ENCODE peak calls at places on chromosomes 12 and 14, in four cellular contexts. Z, L, X and V are unnamed samples.

GRCh38 chr12:12872934-12873275 is 18.5 kb upstream of the GPRC5A start:
- DNase-seq in Z (peak; percentile 84), L (no peak), X (no peak), V (no peak)

GRCh38 chr12:104411826-104412626 is 44.7 kb upstream of the CHST11 start:
- DNase-seq in Z (no peak), L (peak; percentile 43), X (no peak), V (no peak)

GRCh38 chr14:105315211-105315721 is 718 bp downstream of the PACS2 start:
- DNase-seq in Z (peak; percentile 27), L (no peak), X (peak; percentile 41), V (no peak)

GRCh38 chr12:106142591-106143261 is 4.0 kb upstream of the NUAK1 start:
- DNase-seq in Z (no peak), L (no peak), X (no peak), V (no peak)

GRCh38 chr12:108842364-108842763 is 15.0 kb downstream of the SSH1 start:
- DNase-seq in Z (no peak), L (no peak), X (no peak), V (no peak)

GRCh38 chr14:31945074-31945613 is 132.0 kb upstream of the ARHGAP5 start:
- DNase-seq in Z (no peak), L (no peak), X (peak; percentile 60), V (no peak)

GRCh38 chr12:123150273-123150803 is 552 bp downstream of the PITPNM2 start:
- DNase-seq in Z (no peak), L (peak; percentile 80), X (no peak), V (no peak)

GRCh38 chr14:73811164-73811503 is 40.5 kb upstream of the PTGR2 start:
- DNase-seq in Z (no peak), L (no peak), X (no peak), V (no peak)

GRCh38 chr12:96811083-96811482 is 96.0 kb upstream of the NEDD1 start:
- DNase-seq in Z (no peak), L (no peak), X (peak; percentile 46), V (peak; percentile 8)

GRCh38 chr12:90896164-90896563 is 58.8 kb downstream of the CCER1 start:
- DNase-seq in Z (peak; percentile 18), L (no peak), X (no peak), V (no peak)

GRCh38 chr12:81859521-81859920 is 100.4 kb upstream of the PPFIA2 start:
- DNase-seq in Z (no peak), L (no peak), X (no peak), V (no peak)

GRCh38 chr12:2925322-2925995 is 33.7 kb upstream of the TEAD4 start:
- DNase-seq in Z (no peak), L (no peak), X (no peak), V (no peak)

GRCh38 chr12:47876404-47876960 is 28.3 kb downstream of the VDR start:
- DNase-seq in Z (no peak), L (no peak), X (no peak), V (no peak)

GRCh38 chr12:32437095-32437515 is 37.7 kb downstream of the FGD4 start:
- DNase-seq in Z (peak; percentile 32), L (no peak), X (peak; percentile 90), V (peak; percentile 80)

GRCh38 chr14:43687866-43688265 is 819.2 kb downstream of the FSCB start:
- DNase-seq in Z (no peak), L (no peak), X (no peak), V (no peak)

DNA sequence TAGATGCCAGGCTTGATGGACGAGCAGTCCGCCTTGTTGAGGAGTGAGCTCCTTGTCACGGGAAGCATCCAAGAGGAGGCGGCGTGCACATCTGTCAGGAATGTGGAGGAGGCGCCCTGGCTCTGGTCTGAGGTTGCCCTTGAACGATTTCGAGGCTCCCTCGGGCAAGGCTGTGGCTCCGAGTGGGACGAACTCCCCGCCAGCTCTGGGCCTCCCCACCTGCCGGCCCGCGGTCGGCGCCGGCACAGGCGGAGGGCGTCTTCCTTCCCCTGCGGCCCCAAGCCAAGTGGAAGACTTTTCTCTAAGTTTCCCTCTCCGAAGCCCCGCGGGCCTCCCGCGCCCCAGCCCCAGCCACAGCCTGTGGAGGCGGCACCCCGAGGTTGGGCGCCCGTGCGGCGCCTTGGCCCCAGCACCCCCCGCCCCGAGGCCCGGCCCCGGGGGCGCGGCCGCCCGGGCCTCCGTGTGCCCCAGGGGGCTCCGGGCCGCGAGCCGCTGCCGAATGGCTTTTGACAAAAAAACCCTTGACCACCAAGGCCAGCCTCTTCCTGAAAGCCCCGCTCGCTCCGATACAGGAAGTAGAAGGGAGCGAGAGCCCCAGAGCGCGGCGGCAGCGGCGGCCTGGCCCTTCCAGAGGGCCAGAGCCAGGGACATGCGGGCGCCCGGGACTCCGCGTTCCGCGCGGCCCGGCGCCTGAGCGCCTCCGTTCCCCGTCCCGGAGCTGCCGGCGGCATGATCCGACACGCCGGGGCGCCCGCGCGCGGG is at the start of gene RIN3:
- DNase-seq in Z (no peak), L (no peak), X (peak; percentile 38), V (no peak)
- TF ChIP-seq SIN3A in Z (no peak), L (no peak), X (no peak), V (no peak)

DNA sequence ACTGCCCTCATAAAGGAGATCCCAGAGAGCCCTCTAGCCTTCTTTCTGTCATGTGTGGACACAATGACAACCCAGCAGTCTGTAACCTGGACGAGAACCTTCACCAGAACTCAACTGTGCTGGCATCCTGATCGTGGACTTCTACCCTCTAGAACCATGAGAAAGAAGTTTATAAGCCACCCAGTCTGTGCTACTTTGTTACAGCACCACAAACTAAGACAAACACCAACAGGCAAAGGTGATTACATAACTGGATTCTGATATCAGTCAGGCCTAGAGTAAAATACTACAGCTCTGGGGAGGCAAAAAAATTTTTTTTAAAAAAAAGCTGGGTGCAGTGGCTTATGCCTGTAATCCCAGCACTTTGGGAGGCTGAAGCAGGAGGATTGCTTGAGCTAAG is 18.5 kb downstream of the TM7SF3 start:
- DNase-seq in Z (no peak), L (no peak), X (no peak), V (no peak)
- H3K27ac ChIP-seq in Z (no peak overlapping the region), L (no peak overlapping the region), X (no peak overlapping the region), V (no peak overlapping the region)

GRCh38 chr12:116590561-116590960 is 31.4 kb downstream of the MAP1LC3B2 start:
- DNase-seq in Z (no peak), L (no peak), X (peak; percentile 15), V (no peak)

GRCh38 chr12:116592731-116593130 is 33.5 kb downstream of the MAP1LC3B2 start:
- DNase-seq in Z (no peak), L (no peak), X (no peak), V (no peak)

GRCh38 chr12:116591608-116592115 is 32.5 kb downstream of the MAP1LC3B2 start:
- DNase-seq in Z (no peak), L (no peak), X (no peak), V (no peak)

GRCh38 chr12:116594325-116595038 is 35.3 kb downstream of the MAP1LC3B2 start:
- DNase-seq in Z (no peak), L (no peak), X (no peak), V (no peak)

GRCh38 chr12:116592116-116592637 is 33.0 kb downstream of the MAP1LC3B2 start:
- DNase-seq in Z (no peak), L (no peak), X (no peak), V (no peak)
- TF ChIP-seq TCF7L2 in Z (no peak), L (no peak), X (no peak), V (no peak)

GRCh38 chr12:118061876-118062791 is 1.2 kb upstream of the WSB2 start:
- DNase-seq in Z (no peak), L (peak; percentile 54), X (no peak), V (no peak)
- TF ChIP-seq SIN3A in Z (peak; percentile 39), L (peak; percentile 59), X (no peak), V (peak; percentile 27)

GRCh38 chr12:79557690-79558315 is 133.0 kb downstream of the PAWR start:
- DNase-seq in Z (no peak), L (no peak), X (no peak), V (no peak)

GRCh38 chr12:79561401-79562132 is 129.2 kb downstream of the PAWR start:
- DNase-seq in Z (no peak), L (no peak), X (no peak), V (no peak)

GRCh38 chr12:79560165-79560889 is 130.4 kb downstream of the PAWR start:
- DNase-seq in Z (no peak), L (no peak), X (peak; percentile 93), V (no peak)

GRCh38 chr12:79559591-79559990 is 131.2 kb downstream of the PAWR start:
- DNase-seq in Z (no peak), L (no peak), X (no peak), V (no peak)

GRCh38 chr12:79558924-79559469 is 131.8 kb downstream of the PAWR start:
- DNase-seq in Z (no peak), L (no peak), X (no peak), V (no peak)
- H3K27ac ChIP-seq in Z (no peak overlapping the region), L (no peak overlapping the region), X (peak overlapping the region; percentile 89), V (no peak overlapping the region)